ENCODE peak calls at places on chromosomes 2 and 18, in eight cellular contexts. W is ovary, B is spleen, D is body of pancreas, T is adrenal gland, O is heart left ventricle, I is upper lobe of left lung, F is uterus. R is an unnamed sample.

GRCh38 chr2:217837001-217837491 is 165.7 kb downstream of the TNS1 start:
- DNase-seq in W (peak), T (peak), D (peak), O (peak), F (peak), I (peak), B (no peak), R (peak)

GRCh38 chr2:151996243-151997003 is 102.4 kb downstream of the CACNB4 start:
- DNase-seq in W (no peak), D (no peak), T (no peak), I (no peak), O (no peak), F (no peak), B (no peak), R (no peak)

GRCh38 chr2:794554-795244 is 117.5 kb upstream of the TMEM18 start:
- DNase-seq in B (no peak), I (no peak), W (no peak), O (no peak), F (no peak), T (no peak), D (no peak), R (no peak)

GRCh38 chr2:99818842-99819241 is 323.5 kb downstream of the AFF3 start:
- DNase-seq in O (no peak), W (no peak), F (no peak), I (no peak), B (no peak), T (no peak), D (no peak), R (no peak)

GRCh38 chr18:54859667-54860421 is 31.6 kb downstream of the RAB27B start:
- DNase-seq in O (no peak), B (no peak), F (no peak), I (no peak), T (no peak), W (no peak), D (no peak), R (no peak)

GRCh38 chr2:100870652-100871531 is 51.0 kb downstream of the NPAS2 start:
- DNase-seq in F (no peak), I (no peak), W (no peak), O (no peak), T (no peak), B (no peak), D (no peak), R (peak)

GRCh38 chr2:176130153-176130916 is 830 bp downstream of the HOXD8 start:
- DNase-seq in T (peak), O (no peak), W (peak), F (peak), B (peak), D (no peak), I (no peak), R (peak)

GRCh38 chr2:1482253-1482675 is 69.0 kb downstream of the TPO start:
- DNase-seq in T (no peak), W (no peak), I (no peak), O (no peak), F (no peak), D (no peak), B (peak), R (no peak)

GRCh38 chr18:67373636-67374035 is 142.9 kb downstream of the DSEL start:
- DNase-seq in B (no peak), T (no peak), I (no peak), O (no peak), F (no peak), D (no peak), W (no peak), R (no peak)

GRCh38 chr2:156341482-156342251 is 9.1 kb upstream of the NR4A2 start:
- DNase-seq in I (peak), O (peak), F (peak), W (peak), B (peak), D (peak), T (peak), R (peak)

GRCh38 chr2:240831594-240832204 is 11.7 kb upstream of the KIF1A start:
- DNase-seq in B (peak), I (no peak), O (peak), D (no peak), W (no peak), F (no peak), T (no peak), R (no peak)

GRCh38 chr2:71603311-71603794 is 150.0 kb downstream of the DYSF start:
- DNase-seq in W (no peak), D (peak), O (no peak), T (peak), I (peak), F (no peak), B (peak), R (no peak)

GRCh38 chr2:155377178-155377780 is 678.8 kb downstream of the KCNJ3 start:
- DNase-seq in F (no peak), O (no peak), T (no peak), D (no peak), W (no peak), I (no peak), B (no peak), R (no peak)

GRCh38 chr2:15412309-15412708 is 148.8 kb downstream of the NBAS start:
- DNase-seq in D (no peak), O (no peak), T (no peak), W (no peak), F (no peak), I (no peak), B (no peak), R (no peak)

GRCh38 chr18:33157893-33158292 is 282.6 kb downstream of the CCDC178 start:
- DNase-seq in D (no peak), W (no peak), F (no peak), B (no peak), O (no peak), T (no peak), I (no peak), R (no peak)

GRCh38 chr2:168185583-168186274 is 61.7 kb downstream of the STK39 start:
- DNase-seq in W (no peak), F (no peak), T (no peak), O (no peak), I (no peak), D (no peak), B (no peak), R (no peak)

GRCh38 chr18:3216987-3217386 is 2.8 kb downstream of the MYOM1 start:
- DNase-seq in W (no peak), D (no peak), F (no peak), O (no peak), B (no peak), T (no peak), I (no peak), R (no peak)

GRCh38 chr18:3221496-3221895 is 1.7 kb upstream of the MYOM1 start:
- DNase-seq in W (no peak), F (no peak), T (no peak), I (no peak), D (no peak), O (no peak), B (no peak), R (no peak)

GRCh38 chr18:3217930-3218647 is 1.7 kb downstream of the MYOM1 start:
- DNase-seq in W (no peak), O (no peak), D (peak), I (peak), F (no peak), B (no peak), T (no peak), R (no peak)

GRCh38 chr18:3219621-3220335 is at the start of gene MYOM1:
- DNase-seq in T (no peak), F (no peak), O (peak), W (no peak), B (no peak), D (peak), I (no peak), R (no peak)

DNA sequence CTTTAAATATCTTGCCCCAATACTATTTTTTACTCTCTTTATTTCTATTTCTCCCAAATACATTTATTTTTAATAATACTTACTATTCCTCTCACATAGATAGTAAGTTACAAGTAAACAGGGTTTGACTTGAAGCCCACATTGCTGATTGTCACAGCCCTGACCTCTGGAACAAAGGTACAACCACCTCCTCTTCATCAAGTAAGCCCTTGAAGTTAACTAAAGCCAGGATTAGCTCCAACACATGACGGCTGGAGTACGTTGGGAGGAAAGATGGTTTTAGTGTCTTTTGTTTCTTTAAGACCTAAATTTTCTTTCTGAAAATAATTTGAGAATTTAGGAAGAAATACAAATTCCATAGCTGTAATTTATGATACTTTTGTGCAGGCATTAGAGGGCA is 951 bp downstream of the MYOM1 start:
- DNase-seq in F (no peak), B (no peak), I (no peak), W (no peak), O (no peak), T (no peak), D (no peak), R (no peak)
- TF ChIP-seq POLR2A in F (no peak), B (no peak), I (no peak), W (no peak), O (no peak), T (no peak), D (no peak), R (no peak)

GRCh38 chr2:233204286-233204936 is 47.1 kb upstream of the ATG16L1 start:
- DNase-seq in D (no peak), B (no peak), T (no peak), O (no peak), F (no peak), W (no peak), I (no peak), R (no peak)
- TF ChIP-seq POLR2A in D (no peak), B (no peak), T (no peak), O (no peak), F (no peak), W (no peak), I (no peak), R (no peak)

GRCh38 chr2:128489580-128490273 is 171.1 kb upstream of the HS6ST1 start:
- DNase-seq in W (no peak), O (no peak), D (no peak), T (no peak), I (no peak), F (no peak), B (no peak), R (no peak)
- TF ChIP-seq POLR2A in W (no peak), O (no peak), D (no peak), T (no peak), I (no peak), F (no peak), B (no peak), R (no peak)

GRCh38 chr2:26785431-26786206 is at the start of gene CENPA:
- DNase-seq in O (peak), T (peak), B (peak), I (peak), D (peak), W (peak), F (peak), R (peak)
- TF ChIP-seq POLR2A in O (peak), T (no peak), B (no peak), I (no peak), D (peak), W (no peak), F (no peak), R (peak)

GRCh38 chr2:127293758-127294562 is at the start of gene ERCC3:
- DNase-seq in T (peak), O (peak), I (peak), W (peak), F (peak), B (peak), D (peak), R (peak)
- TF ChIP-seq POLR2A in T (peak), O (peak), I (peak), W (no peak), F (no peak), B (no peak), D (peak), R (peak)

R was measured in erythroblast.